ENCODE peak calls at places on chromosome 3, in ten cellular contexts. W is HCT116, R is breast epithelium, P is GM12891, C is H1, J is GM23338, V is transverse colon, T is sigmoid colon, B is stomach, O is GM12892. F is an unnamed sample.

GRCh38 chr3:192887047-192887446 is 30.6 kb downstream of the MB21D2 start:
- DNase-seq in W (peak; percentile 57), R (no peak), P (no peak), C (no peak), J (no peak), V (no peak), T (no peak), B (no peak), O (no peak), F (no peak)

GRCh38 chr3:177633671-177634207 is 436.5 kb upstream of the TBL1XR1 start:
- DNase-seq in W (no peak), R (no peak), P (no peak), C (no peak), J (no peak), V (no peak), T (no peak), B (no peak), O (no peak), F (no peak)

GRCh38 chr3:71385040-71385685 is 198.4 kb downstream of the FOXP1 start:
- DNase-seq in W (no peak), R (no peak), P (no peak), C (no peak), J (no peak), V (no peak), T (no peak), B (no peak), O (no peak), F (no peak)

GRCh38 chr3:11583638-11584046 is 60.1 kb downstream of the VGLL4 start:
- DNase-seq in W (no peak), R (no peak), P (no peak), C (no peak), J (no peak), V (no peak), T (no peak), B (no peak), O (no peak), F (no peak)

GRCh38 chr3:33046521-33046920 is 50.4 kb downstream of the GLB1 start:
- DNase-seq in W (no peak), R (no peak), P (no peak), C (no peak), J (no peak), V (no peak), T (no peak), B (no peak), O (no peak), F (no peak)

GRCh38 chr3:55467099-55467498 is 20.0 kb downstream of the WNT5A start:
- DNase-seq in W (no peak), R (no peak), P (no peak), C (no peak), J (no peak), V (no peak), T (no peak), B (no peak), O (no peak), F (no peak)

GRCh38 chr3:170496026-170496867 is 77.6 kb downstream of the CLDN11 start:
- DNase-seq in W (no peak), R (no peak), P (no peak), C (no peak), J (peak; percentile 65), V (no peak), T (no peak), B (no peak), O (no peak), F (no peak)

GRCh38 chr3:37032961-37033360 is 39.6 kb downstream of the MLH1 start:
- DNase-seq in W (no peak), R (no peak), P (no peak), C (no peak), J (no peak), V (no peak), T (peak; percentile 78), B (no peak), O (no peak), F (peak; percentile 31)

GRCh38 chr3:185939721-185940120 is 1.9 kb upstream of the TRA2B start:
- DNase-seq in W (no peak), R (no peak), P (no peak), C (no peak), J (no peak), V (no peak), T (no peak), B (no peak), O (no peak), F (no peak)

GRCh38 chr3:185936814-185937688 is 763 bp downstream of the TRA2B start:
- DNase-seq in W (peak; percentile 68), R (peak; percentile 89), P (peak; percentile 54), C (peak; percentile 61), J (peak; percentile 92), V (peak; percentile 92), T (peak; percentile 96), B (peak; percentile 92), O (peak; percentile 52), F (peak; percentile 83)

GRCh38 chr3:185934726-185935464 is 2.9 kb downstream of the TRA2B start:
- DNase-seq in W (no peak), R (no peak), P (no peak), C (no peak), J (no peak), V (no peak), T (no peak), B (no peak), O (no peak), F (no peak)

GRCh38 chr3:185935465-185936263 is 2.1 kb downstream of the TRA2B start:
- DNase-seq in W (no peak), R (no peak), P (no peak), C (no peak), J (no peak), V (no peak), T (no peak), B (no peak), O (no peak), F (no peak)

GRCh38 chr3:185937689-185938374 is at the start of gene TRA2B:
- DNase-seq in W (peak; percentile 95), R (peak; percentile 99), P (peak; percentile 88), C (peak; percentile 96), J (peak; percentile 99), V (peak; percentile 99), T (peak; percentile 100), B (peak; percentile 99), O (peak; percentile 87), F (peak; percentile 99)
- TF ChIP-seq POLR2AphosphoS5 in W (peak; percentile 100), R (peak; percentile 99), P (peak; percentile 99), C (peak; percentile 100), J (peak; percentile 100), V (peak; percentile 100), T (peak; percentile 100), B (peak; percentile 100), O (peak; percentile 99), F (peak; percentile 99)

GRCh38 chr3:72997421-72997961 is 880 bp downstream of the PPP4R2 start:
- DNase-seq in W (peak; percentile 29), R (no peak), P (peak; percentile 20), C (no peak), J (peak; percentile 75), V (peak; percentile 18), T (no peak), B (no peak), O (no peak), F (no peak)

GRCh38 chr3:72995337-72995736 is 1.3 kb upstream of the PPP4R2 start:
- DNase-seq in W (no peak), R (no peak), P (no peak), C (no peak), J (no peak), V (peak; percentile 51), T (no peak), B (no peak), O (no peak), F (no peak)

GRCh38 chr3:72998489-72998888 is 1.9 kb downstream of the PPP4R2 start:
- DNase-seq in W (no peak), R (no peak), P (no peak), C (no peak), J (no peak), V (no peak), T (no peak), B (no peak), O (no peak), F (no peak)

GRCh38 chr3:72996121-72996472 is 514 bp upstream of the PPP4R2 start:
- DNase-seq in W (no peak), R (no peak), P (no peak), C (no peak), J (peak; percentile 15), V (peak; percentile 61), T (peak; percentile 71), B (no peak), O (no peak), F (no peak)

GRCh38 chr3:72996473-72997333 is at the start of gene PPP4R2:
- DNase-seq in W (peak; percentile 68), R (peak; percentile 81), P (peak; percentile 77), C (peak; percentile 57), J (peak; percentile 95), V (peak; percentile 90), T (peak; percentile 93), B (peak; percentile 90), O (peak; percentile 76), F (peak; percentile 80)
- TF ChIP-seq POLR2AphosphoS5 in W (peak; percentile 94), R (no peak), P (peak; percentile 91), C (peak; percentile 99), J (peak; percentile 91), V (peak; percentile 83), T (peak; percentile 90), B (peak; percentile 89), O (peak; percentile 92), F (peak; percentile 65)

DNA sequence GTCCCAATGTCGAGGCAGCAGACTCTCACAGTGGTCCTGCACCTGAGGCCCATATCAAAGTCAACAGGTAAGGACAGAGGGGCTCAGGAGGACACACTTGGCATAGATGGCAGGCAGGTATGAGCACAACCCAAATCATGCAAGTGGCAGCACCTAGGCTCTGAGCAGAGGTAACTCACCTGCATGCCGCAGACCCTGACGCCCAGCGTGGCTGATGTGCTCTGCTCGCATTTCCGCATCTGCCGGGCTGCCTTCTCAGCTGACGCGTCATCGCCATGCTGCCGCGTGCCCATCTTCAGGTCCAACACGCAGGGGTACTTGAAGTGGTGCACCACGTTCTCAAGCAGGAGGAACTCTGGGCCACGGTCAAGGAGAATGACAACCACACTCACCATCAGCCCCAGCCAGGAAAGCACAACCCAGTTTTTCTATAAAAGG is 4.2 kb upstream of the GMPPB start:
- DNase-seq in W (no peak), R (no peak), P (no peak), C (no peak), J (no peak), V (no peak), T (no peak), B (no peak), O (no peak), F (no peak)
- TF ChIP-seq POLR2AphosphoS5 in W (no peak), R (no peak), P (no peak), C (no peak), J (no peak), V (no peak), T (no peak), B (no peak), O (no peak), F (no peak)

GRCh38 chr3:58167431-58168351 is 43.1 kb downstream of the DNASE1L3 start:
- DNase-seq in W (no peak), R (no peak), P (peak; percentile 77), C (no peak), J (peak; percentile 74), V (peak; percentile 74), T (peak; percentile 89), B (peak; percentile 62), O (peak; percentile 82), F (peak; percentile 41)

GRCh38 chr3:58164916-58165821 is 45.6 kb downstream of the DNASE1L3 start:
- DNase-seq in W (no peak), R (no peak), P (no peak), C (no peak), J (peak; percentile 66), V (no peak), T (peak; percentile 70), B (peak; percentile 58), O (no peak), F (peak; percentile 53)

GRCh38 chr3:58161435-58162398 is 49.1 kb downstream of the DNASE1L3 start:
- DNase-seq in W (peak; percentile 88), R (no peak), P (no peak), C (no peak), J (no peak), V (peak; percentile 69), T (peak; percentile 91), B (peak; percentile 75), O (no peak), F (no peak)

GRCh38 chr3:58163234-58163633 is 47.5 kb downstream of the DNASE1L3 start:
- DNase-seq in W (no peak), R (no peak), P (no peak), C (no peak), J (no peak), V (no peak), T (no peak), B (no peak), O (no peak), F (no peak)

DNA sequence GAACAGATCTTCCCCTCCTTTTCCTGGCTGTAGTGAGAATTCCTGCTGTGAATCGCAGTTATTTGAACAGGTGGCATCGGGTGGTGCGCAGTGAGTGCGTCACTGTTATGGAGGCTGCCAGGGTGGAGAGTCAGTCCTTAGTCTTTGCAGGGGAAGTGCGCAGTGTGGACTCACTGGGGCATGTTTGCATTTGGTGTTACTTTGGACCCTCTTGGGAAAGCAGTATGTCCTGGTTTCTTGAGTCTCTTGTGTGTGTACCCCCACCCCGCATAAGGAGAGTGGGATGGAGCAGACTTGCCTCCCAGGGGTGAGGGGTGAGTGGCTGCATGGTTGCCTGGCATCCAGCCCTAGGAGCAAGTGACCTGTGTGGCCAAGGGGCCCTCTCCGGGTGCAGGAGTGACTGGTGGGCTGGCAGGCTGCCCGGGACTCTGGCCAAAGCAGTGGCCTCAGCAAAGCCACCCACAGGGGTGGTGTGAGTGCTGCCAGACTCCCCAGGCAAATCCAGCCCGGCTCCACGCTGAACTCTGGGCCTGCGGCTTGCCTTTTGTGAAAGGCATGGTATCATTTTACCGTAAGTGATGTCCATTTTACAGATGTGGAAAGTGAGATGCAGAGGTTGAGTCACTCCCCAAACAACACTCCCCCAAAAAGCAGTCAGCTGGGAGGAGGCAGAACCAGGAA is 46.4 kb downstream of the DNASE1L3 start:
- DNase-seq in W (no peak), R (peak; percentile 70), P (no peak), C (no peak), J (no peak), V (no peak), T (peak; percentile 80), B (peak; percentile 92), O (no peak), F (peak; percentile 51)
- TF ChIP-seq POLR2AphosphoS5 in W (no peak), R (no peak), P (no peak), C (no peak), J (no peak), V (no peak), T (no peak), B (peak; percentile 6), O (no peak), F (peak; percentile 49)

F was measured in prostate gland.